ENCODE peak calls at places on chromosomes 7 and 10, in five cellular contexts. K is Right ventricle myocardium superior; U is nephron progenitor cell; M is stimulated activated CD4-positive, alpha-beta T cell treated with anti-CD3 and anti-CD28 coated beads, Interleukin-1b, Interleukin-23, amount 100 ng/mL, for 1 hour; G is NCI-H1092 treated with DMSO at 0.1 percent for 48 hours. P is an unnamed sample.

GRCh38 chr7:11427686-11428273 is 404.2 kb downstream of the THSD7A start:
- DNase-seq in K (no peak), U (peak; percentile 16), M (no peak), G (peak; percentile 83), P (peak; percentile 59)

GRCh38 chr7:105971867-105972266 is 8.8 kb downstream of the CDHR3 start:
- DNase-seq in K (no peak), U (no peak), M (no peak), G (no peak), P (no peak)

GRCh38 chr7:132251327-132251659 is 325.0 kb downstream of the PLXNA4 start:
- DNase-seq in K (peak; percentile 89), U (no peak), M (no peak), G (peak; percentile 37), P (no peak)

GRCh38 chr10:98131615-98132014 is 2.8 kb upstream of the R3HCC1L start:
- DNase-seq in K (no peak), U (no peak), M (no peak), G (no peak), P (no peak)

GRCh38 chr10:30915141-30915540 is 116.5 kb downstream of the ZNF438 start:
- DNase-seq in K (no peak), U (no peak), M (no peak), G (no peak), P (no peak)

GRCh38 chr10:22010973-22011408 is 7.5 kb upstream of the DNAJC1 start:
- DNase-seq in K (no peak), U (no peak), M (no peak), G (no peak), P (no peak)

GRCh38 chr10:114819313-114819712 is 2.3 kb upstream of the FHIP2A start:
- DNase-seq in K (no peak), U (no peak), M (no peak), G (no peak), P (no peak)

GRCh38 chr7:112571852-112572607 is 91.2 kb downstream of the LSMEM1 start:
- DNase-seq in K (no peak), U (no peak), M (no peak), G (peak; percentile 54), P (no peak)

GRCh38 chr10:75487087-75487784 is 55.8 kb downstream of the LRMDA start:
- DNase-seq in K (no peak), U (no peak), M (no peak), G (no peak), P (no peak)

GRCh38 chr10:126658928-126659327 is 11.6 kb downstream of the C10orf90 start:
- DNase-seq in K (no peak), U (no peak), M (no peak), G (no peak), P (no peak)

GRCh38 chr10:29496341-29497162 is 138.2 kb downstream of the SVIL start:
- DNase-seq in K (peak; percentile 80), U (peak; percentile 94), M (peak; percentile 43), G (peak; percentile 30), P (peak; percentile 28)

GRCh38 chr10:70657036-70657435 is 15.3 kb upstream of the ADAMTS14 start:
- DNase-seq in K (no peak), U (no peak), M (no peak), G (no peak), P (no peak)

GRCh38 chr10:110373059-110373458 is 68.3 kb upstream of the SMNDC1 start:
- DNase-seq in K (no peak), U (no peak), M (no peak), G (no peak), P (no peak)

GRCh38 chr7:24980695-24981543 is 941 bp upstream of the OSBPL3 start:
- DNase-seq in K (peak; percentile 52), U (peak; percentile 8), M (peak; percentile 17), G (peak; percentile 22), P (no peak)

GRCh38 chr7:151437163-151437553 is 2.8 kb downstream of the CRYGN start:
- DNase-seq in K (no peak), U (no peak), M (no peak), G (no peak), P (no peak)

GRCh38 chr10:3773465-3774017 is 11.5 kb downstream of the KLF6 start:
- DNase-seq in K (no peak), U (no peak), M (no peak), G (no peak), P (no peak)

GRCh38 chr10:111319866-111320265 is 243.0 kb downstream of the ADRA2A start:
- DNase-seq in K (no peak), U (no peak), M (no peak), G (no peak), P (no peak)

GRCh38 chr10:49761789-49762565 is at the start of gene OGDHL:
- DNase-seq in K (peak; percentile 67), U (peak; percentile 96), M (peak; percentile 20), G (peak; percentile 58), P (peak; percentile 46)

GRCh38 chr10:106872176-106872575 is 292.3 kb downstream of the SORCS1 start:
- DNase-seq in K (no peak), U (no peak), M (no peak), G (no peak), P (no peak)

GRCh38 chr7:100693312-100694195 is 496 bp downstream of the GIGYF1 start:
- DNase-seq in K (no peak), U (peak; percentile 69), M (no peak), G (no peak), P (no peak)

GRCh38 chr10:74704629-74705360 is 121.6 kb upstream of the KAT6B start:
- DNase-seq in K (no peak), U (peak; percentile 8), M (no peak), G (peak; percentile 91), P (no peak)

GRCh38 chr10:119206603-119207366 is 586 bp upstream of the GRK5 start:
- DNase-seq in K (peak; percentile 85), U (peak; percentile 78), M (peak; percentile 66), G (peak; percentile 28), P (no peak)

GRCh38 chr7:142323706-142324105 is 65.8 kb upstream of the PRSS58 start:
- DNase-seq in K (no peak), U (peak; percentile 79), M (no peak), G (no peak), P (no peak)

GRCh38 chr10:84204122-84204521 is 9.8 kb downstream of the CDHR1 start:
- DNase-seq in K (no peak), U (no peak), M (no peak), G (no peak), P (no peak)

GRCh38 chr10:2981361-2981801 is 86.0 kb upstream of the PFKP start:
- DNase-seq in K (no peak), U (no peak), M (no peak), G (no peak), P (no peak)

GRCh38 chr7:35593896-35594295 is 101.0 kb downstream of the HERPUD2 start:
- DNase-seq in K (no peak), U (peak; percentile 23), M (no peak), G (no peak), P (no peak)

GRCh38 chr7:132977234-132977633 is 104.7 kb downstream of the CHCHD3 start:
- DNase-seq in K (no peak), U (no peak), M (no peak), G (no peak), P (no peak)

GRCh38 chr7:103063895-103064294 is 10.7 kb downstream of the FBXL13 start:
- DNase-seq in K (no peak), U (no peak), M (no peak), G (no peak), P (peak; percentile 91)

GRCh38 chr7:25048444-25048834 is 68.5 kb upstream of the OSBPL3 start:
- DNase-seq in K (no peak), U (no peak), M (no peak), G (no peak), P (no peak)

GRCh38 chr7:4631664-4632171 is 50.4 kb upstream of the FOXK1 start:
- DNase-seq in K (peak; percentile 86), U (peak; percentile 67), M (no peak), G (peak; percentile 79), P (peak; percentile 77)

GRCh38 chr7:25405736-25406135 is 177.4 kb upstream of the NPVF start:
- DNase-seq in K (no peak), U (no peak), M (no peak), G (no peak), P (no peak)

GRCh38 chr7:150936018-150936417 is 42.1 kb downstream of the KCNH2 start:
- DNase-seq in K (no peak), U (no peak), M (no peak), G (no peak), P (no peak)

GRCh38 chr10:31753681-31754080 is 174.9 kb downstream of the ARHGAP12 start:
- DNase-seq in K (no peak), U (no peak), M (no peak), G (no peak), P (no peak)

GRCh38 chr10:27998178-27998953 is 513 bp downstream of the ODAD2 start:
- DNase-seq in K (peak; percentile 51), U (peak; percentile 65), M (no peak), G (peak; percentile 26), P (peak; percentile 26)

GRCh38 chr7:16791895-16792294 is 12.9 kb downstream of the AGR2 start:
- DNase-seq in K (no peak), U (no peak), M (no peak), G (no peak), P (no peak)

GRCh38 chr7:92881091-92881485 is 44.7 kb upstream of the CDK6 start:
- DNase-seq in K (no peak), U (no peak), M (no peak), G (no peak), P (no peak)

GRCh38 chr7:110531186-110531585 is 559.7 kb upstream of the LRRN3 start:
- DNase-seq in K (no peak), U (no peak), M (no peak), G (no peak), P (no peak)

GRCh38 chr10:103535595-103535994 is 42.1 kb downstream of the NEURL1 start:
- DNase-seq in K (no peak), U (no peak), M (no peak), G (no peak), P (no peak)

P was measured in NCI-H2227 treated with DMSO at 0.1 percent for 48 hours.